ENCODE peak calls at places on chromosome 3, in four cellular contexts. G, B, J and F are unnamed samples.
A peak's percentile ranks its signal among the peaks of the same experiment; 100 is the strongest.

GRCh38 chr3:69309810-69310209 is 76.1 kb downstream of the FRMD4B start:
- DNase-seq in J (peak; percentile 0), G (no peak), B (no peak), F (peak; percentile 56)

GRCh38 chr3:104554409-104554808 is 812.3 kb upstream of the ALCAM start:
- DNase-seq in G (no peak), J (no peak), B (no peak), F (no peak)

GRCh38 chr3:198079771-198080520 is 119.9 kb downstream of the LMLN start:
- DNase-seq in G (no peak), B (no peak), J (no peak), F (peak; percentile 19)

GRCh38 chr3:111764645-111765091 is 94.4 kb upstream of the PHLDB2 start:
- DNase-seq in G (no peak), B (no peak), J (no peak), F (peak; percentile 67)

GRCh38 chr3:184334470-184335158 is 2.8 kb upstream of the FAM131A start:
- DNase-seq in G (no peak), B (no peak), J (no peak), F (peak; percentile 87)

GRCh38 chr3:115100172-115100571 is 46.9 kb downstream of the ZBTB20 start:
- DNase-seq in J (peak; percentile 36), G (no peak), B (no peak), F (peak; percentile 62)

GRCh38 chr3:155325263-155325835 is 31.9 kb upstream of the STRIT1 start:
- DNase-seq in J (peak; percentile 1), G (no peak), B (no peak), F (no peak)

GRCh38 chr3:51799879-51800757 is 21.1 kb upstream of the IQCF6 start:
- DNase-seq in G (no peak), B (no peak), J (peak; percentile 52), F (peak; percentile 72)

GRCh38 chr3:107063351-107063750 is 313.9 kb upstream of the CCDC54 start:
- DNase-seq in J (no peak), G (no peak), B (no peak), F (peak; percentile 40)

GRCh38 chr3:197546307-197547085 is 9.3 kb downstream of the BDH1 start:
- DNase-seq in J (no peak), B (no peak), G (no peak), F (no peak)

GRCh38 chr3:39125837-39126500 is 18.5 kb downstream of the TTC21A start:
- DNase-seq in J (no peak), G (no peak), B (no peak), F (peak; percentile 75)

GRCh38 chr3:105580551-105580950 is 213.8 kb downstream of the ALCAM start:
- DNase-seq in G (no peak), B (no peak), J (no peak), F (no peak)

GRCh38 chr3:139218046-139218445 is 125.8 kb upstream of the MRPS22 start:
- DNase-seq in B (no peak), G (no peak), J (no peak), F (no peak)

GRCh38 chr3:49296781-49297420 is 19.9 kb upstream of the C3orf62 start:
- DNase-seq in J (no peak), G (peak; percentile 48), B (no peak), F (peak; percentile 50)

GRCh38 chr3:29279830-29280229 is 1.0 kb upstream of the RBMS3 start:
- DNase-seq in J (no peak), B (no peak), G (peak; percentile 42), F (peak; percentile 2)

GRCh38 chr3:100041328-100041749 is 73.0 kb downstream of the FILIP1L start:
- DNase-seq in B (no peak), J (no peak), G (no peak), F (peak; percentile 93)

GRCh38 chr3:67981077-67981476 is 326.7 kb upstream of the SUCLG2 start:
- DNase-seq in J (no peak), B (no peak), G (no peak), F (no peak)

GRCh38 chr3:140588558-140588957 is 89.3 kb upstream of the TRIM42 start:
- DNase-seq in B (no peak), G (no peak), J (no peak), F (no peak)

GRCh38 chr3:177284383-177284881 is 87.2 kb upstream of the TBL1XR1 start:
- DNase-seq in G (peak; percentile 42), B (peak; percentile 66), J (no peak), F (peak; percentile 61)

GRCh38 chr3:138180375-138181029 is 5.8 kb upstream of the DBR1 start:
- DNase-seq in J (peak; percentile 55), B (no peak), G (no peak), F (peak; percentile 45)

GRCh38 chr3:42556089-42556632 is 25.6 kb downstream of the SEC22C start:
- DNase-seq in B (no peak), G (no peak), J (no peak), F (no peak)

GRCh38 chr3:32684029-32684799 is 774 bp upstream of the CNOT10 start:
- DNase-seq in G (no peak), B (no peak), J (no peak), F (peak; percentile 26)

GRCh38 chr3:11391930-11392688 is 119.9 kb downstream of the ATG7 start:
- DNase-seq in J (no peak), B (no peak), G (no peak), F (peak; percentile 89)

GRCh38 chr3:23450051-23450450 is 246.9 kb downstream of the UBE2E2 start:
- DNase-seq in G (no peak), B (no peak), J (no peak), F (no peak)

GRCh38 chr3:60304103-60304502 is 947.1 kb downstream of the FHIT start:
- DNase-seq in B (no peak), J (no peak), G (no peak), F (no peak)